ENCODE peak calls at places on chromosomes 12 and 14, in ten cellular contexts. E is HFF-Myc, R is RPMI7951, Q is RWPE1, L is IMR-90, D is ELR, H is GM23338, P is T-helper 9 cell, M is amniotic stem cell, V is breast epithelium. Z is an unnamed sample.

GRCh38 chr12:58957298-58957697 is 37.0 kb upstream of the LRIG3 start:
- DNase-seq in E (no peak), R (no peak), Q (no peak), L (no peak), D (no peak), H (no peak), P (no peak), M (no peak), V (no peak), Z (no peak)

GRCh38 chr12:21825924-21826548 is 51.5 kb upstream of the KCNJ8 start:
- DNase-seq in E (no peak), R (no peak), Q (no peak), L (no peak), D (no peak), H (no peak), P (no peak), M (no peak), V (no peak), Z (no peak)

GRCh38 chr14:100688598-100689499 is 37.8 kb upstream of the DLK1 start:
- DNase-seq in E (no peak), R (peak), Q (peak), L (peak), D (peak), H (no peak), P (no peak), M (peak), V (no peak), Z (peak)

GRCh38 chr14:63659726-63660125 is 18.1 kb upstream of the WDR89 start:
- DNase-seq in E (no peak), R (peak), Q (no peak), L (peak), D (no peak), H (no peak), P (no peak), M (no peak), V (no peak), Z (no peak)

GRCh38 chr14:64465208-64465821 is at the start of gene AKAP5:
- DNase-seq in E (no peak), R (peak), Q (peak), L (peak), D (peak), H (peak), P (peak), M (no peak), V (no peak), Z (peak)

GRCh38 chr14:87690076-87690661 is 302.8 kb downstream of the GALC start:
- DNase-seq in E (no peak), R (no peak), Q (no peak), L (no peak), D (no peak), H (peak), P (no peak), M (no peak), V (no peak), Z (no peak)

GRCh38 chr12:121030576-121031212 is 8.4 kb downstream of the OASL start:
- DNase-seq in E (no peak), R (no peak), Q (no peak), L (no peak), D (no peak), H (no peak), P (no peak), M (no peak), V (no peak), Z (no peak)

GRCh38 chr12:121590476-121591143 is 9.8 kb upstream of the KDM2B start:
- DNase-seq in E (no peak), R (peak), Q (peak), L (peak), D (peak), H (peak), P (peak), M (no peak), V (no peak), Z (no peak)

GRCh38 chr14:89618821-89619551 is 202.0 kb upstream of the FOXN3 start:
- DNase-seq in E (no peak), R (peak), Q (peak), L (peak), D (peak), H (peak), P (peak), M (peak), V (no peak), Z (peak)

GRCh38 chr14:73795974-73796373 is 55.7 kb upstream of the PTGR2 start:
- DNase-seq in E (peak), R (peak), Q (peak), L (peak), D (peak), H (no peak), P (no peak), M (no peak), V (no peak), Z (no peak)

GRCh38 chr12:132711169-132711843 is 664 bp downstream of the PGAM5 start:
- DNase-seq in E (no peak), R (no peak), Q (no peak), L (peak), D (peak), H (peak), P (peak), M (no peak), V (no peak), Z (peak)

GRCh38 chr14:74503973-74504335 is 10.4 kb downstream of the ISCA2 start:
- DNase-seq in E (no peak), R (no peak), Q (no peak), L (no peak), D (no peak), H (no peak), P (no peak), M (no peak), V (no peak), Z (no peak)

GRCh38 chr14:63663428-63664142 is 21.9 kb upstream of the WDR89 start:
- DNase-seq in E (no peak), R (peak), Q (peak), L (no peak), D (peak), H (no peak), P (no peak), M (no peak), V (no peak), Z (peak)